ENCODE peak calls at places on chromosome 13, in ten cellular contexts. K, G, Z, M, F, N, O, R, B and S are unnamed samples.

GRCh38 chr13:36432106-36432544 is at the start of gene CCNA1:
- DNase-seq in O (peak; percentile 17), F (no peak), K (peak; percentile 76), M (no peak), G (peak; percentile 22), Z (no peak), N (peak; percentile 74), R (peak; percentile 27), B (peak; percentile 22), S (no peak)

GRCh38 chr13:96527497-96527896 is 437.6 kb downstream of the HS6ST3 start:
- DNase-seq in N (no peak), R (no peak), G (no peak), O (no peak), K (peak; percentile 6), Z (no peak), M (no peak), F (no peak), B (no peak), S (no peak)

GRCh38 chr13:39527961-39528720 is 74.9 kb downstream of the LHFPL6 start:
- DNase-seq in Z (peak; percentile 84), F (peak; percentile 96), K (no peak), B (peak; percentile 78), M (peak; percentile 77), R (no peak), O (no peak), G (no peak), N (no peak), S (peak; percentile 80)

GRCh38 chr13:26679411-26679810 is 81.2 kb downstream of the GPR12 start:
- DNase-seq in F (peak; percentile 55), Z (peak; percentile 73), O (no peak), R (no peak), G (no peak), B (peak; percentile 51), N (no peak), K (no peak), M (no peak), S (no peak)

GRCh38 chr13:33053397-33054066 is 37.3 kb downstream of the KL start:
- DNase-seq in O (no peak), Z (no peak), K (no peak), R (no peak), M (peak; percentile 45), G (no peak), B (no peak), F (no peak), N (no peak), S (no peak)

GRCh38 chr13:94515911-94516310 is 36.4 kb upstream of the DCT start:
- DNase-seq in F (no peak), B (no peak), R (no peak), N (no peak), Z (no peak), K (no peak), O (no peak), G (no peak), M (no peak), S (no peak)

GRCh38 chr13:93248627-93249047 is 22.0 kb downstream of the GPC6 start:
- DNase-seq in R (peak; percentile 64), B (peak; percentile 76), F (peak; percentile 46), O (no peak), M (no peak), Z (no peak), G (no peak), N (peak; percentile 84), K (peak; percentile 40), S (no peak)

GRCh38 chr13:35086667-35087066 is 144.6 kb downstream of the NBEA start:
- DNase-seq in B (no peak), O (no peak), Z (no peak), G (no peak), N (no peak), R (no peak), F (peak; percentile 52), K (no peak), M (no peak), S (no peak)

GRCh38 chr13:21670883-21671792 is at the start of gene FGF9:
- DNase-seq in Z (no peak), B (peak; percentile 79), F (peak; percentile 71), R (peak; percentile 83), O (peak; percentile 78), N (peak; percentile 79), G (peak; percentile 78), K (peak; percentile 88), M (no peak), S (peak; percentile 14)

GRCh38 chr13:39616087-39616694 is 13.2 kb upstream of the LHFPL6 start:
- DNase-seq in N (peak; percentile 59), R (no peak), Z (peak; percentile 41), G (peak; percentile 25), M (no peak), K (peak; percentile 94), B (peak; percentile 84), O (peak; percentile 51), F (peak; percentile 54), S (peak; percentile 64)

GRCh38 chr13:92187378-92187989 is 789.1 kb downstream of the GPC5 start:
- DNase-seq in M (no peak), R (no peak), K (peak; percentile 85), Z (peak; percentile 12), N (peak; percentile 81), G (no peak), O (peak; percentile 22), B (peak; percentile 63), F (peak; percentile 48), S (no peak)

GRCh38 chr13:25217023-25217909 is 45.2 kb upstream of the AMER2 start:
- DNase-seq in Z (peak; percentile 9), N (no peak), R (no peak), B (peak; percentile 8), K (peak; percentile 77), G (no peak), F (peak; percentile 44), O (no peak), M (no peak), S (no peak)

GRCh38 chr13:42892760-42893159 is 99.3 kb downstream of the EPSTI1 start:
- DNase-seq in F (peak; percentile 44), K (no peak), B (peak; percentile 52), G (no peak), O (no peak), R (no peak), Z (peak; percentile 56), M (no peak), N (no peak), S (no peak)

GRCh38 chr13:27289016-27289665 is 18.5 kb downstream of the RASL11A start:
- DNase-seq in G (no peak), B (no peak), K (no peak), R (no peak), F (no peak), M (no peak), N (peak; percentile 56), O (no peak), Z (no peak), S (no peak)

GRCh38 chr13:43573361-43573740 is 213.4 kb downstream of the ENOX1 start:
- DNase-seq in Z (no peak), M (peak; percentile 40), N (no peak), K (no peak), B (no peak), G (no peak), R (no peak), O (no peak), F (no peak), S (no peak)

GRCh38 chr13:48492123-48493075 is 40.5 kb downstream of the RCBTB2 start:
- DNase-seq in M (no peak), N (peak; percentile 99), F (no peak), K (peak; percentile 64), O (peak; percentile 86), G (no peak), R (no peak), Z (peak; percentile 58), B (peak; percentile 88), S (no peak)

GRCh38 chr13:50592412-50593145 is 250.9 kb downstream of the DLEU7 start:
- DNase-seq in F (peak; percentile 80), Z (no peak), R (no peak), B (peak; percentile 50), K (no peak), G (no peak), M (no peak), N (no peak), O (no peak), S (no peak)

GRCh38 chr13:59024434-59024833 is 1139.3 kb downstream of the DIAPH3 start:
- DNase-seq in Z (peak; percentile 7), F (peak; percentile 23), N (no peak), R (no peak), O (no peak), K (no peak), G (no peak), B (no peak), M (no peak), S (no peak)

GRCh38 chr13:110726726-110727125 is 13.2 kb downstream of the ING1 start:
- DNase-seq in R (no peak), K (no peak), M (no peak), Z (no peak), O (peak; percentile 65), B (no peak), F (no peak), N (peak; percentile 67), G (no peak), S (no peak)

GRCh38 chr13:113013303-113013702 is 44.3 kb downstream of the MCF2L start:
- DNase-seq in M (no peak), F (no peak), N (no peak), R (no peak), G (no peak), O (no peak), B (no peak), K (no peak), Z (no peak), S (no peak)

GRCh38 chr13:44051923-44052322 is 172.2 kb downstream of the LACC1 start:
- DNase-seq in K (peak; percentile 26), N (peak; percentile 9), B (peak; percentile 12), Z (no peak), O (no peak), R (no peak), G (no peak), M (no peak), F (no peak), S (no peak)

GRCh38 chr13:97223711-97224461 is 1.8 kb downstream of the MBNL2 start:
- DNase-seq in M (peak; percentile 79), N (peak; percentile 64), R (peak; percentile 56), O (no peak), Z (peak; percentile 86), G (no peak), K (peak; percentile 88), B (peak; percentile 95), F (peak; percentile 83), S (peak; percentile 92)

GRCh38 chr13:97460004-97460756 is 26.2 kb downstream of the RAP2A start:
- DNase-seq in G (no peak), M (no peak), R (no peak), N (no peak), F (no peak), B (peak; percentile 67), Z (peak; percentile 49), K (no peak), O (no peak), S (peak; percentile 30)

GRCh38 chr13:47455581-47455980 is 545.5 kb downstream of the SUCLA2 start:
- DNase-seq in G (no peak), B (no peak), M (no peak), R (no peak), O (no peak), N (no peak), K (peak; percentile 7), Z (no peak), F (peak; percentile 23), S (no peak)

GRCh38 chr13:51643114-51643881 is 59.0 kb downstream of the WDFY2 start:
- DNase-seq in K (no peak), Z (peak; percentile 86), O (no peak), M (peak; percentile 77), B (peak; percentile 83), R (no peak), G (no peak), F (peak; percentile 98), N (no peak), S (peak; percentile 87)